ENCODE peak calls at places on chromosome 10, in six cellular contexts. D is osteocyte, P is endothelial cell, S is GM18507, Y is LoVo, V is pons. M is an unnamed sample.
A peak's percentile ranks its signal among the peaks of the same experiment; 100 is the strongest.

GRCh38 chr10:92757066-92757716 is 67.4 kb downstream of the HHEX start:
- DNase-seq in D (no peak), P (peak; percentile 42), S (peak; percentile 54), Y (peak; percentile 54), V (peak; percentile 80), M (peak; percentile 8)

GRCh38 chr10:75398630-75399460 is 2.7 kb downstream of the ZNF503 start:
- DNase-seq in D (no peak), P (peak; percentile 36), S (no peak), Y (no peak), V (no peak), M (no peak)

GRCh38 chr10:109205929-109206585 is 717.3 kb downstream of the XPNPEP1 start:
- DNase-seq in D (no peak), P (no peak), S (no peak), Y (peak; percentile 11), V (no peak), M (no peak)

GRCh38 chr10:30534465-30535144 is 94.9 kb downstream of the LYZL2 start:
- DNase-seq in D (peak; percentile 85), P (peak; percentile 68), S (peak; percentile 38), Y (peak; percentile 79), V (peak; percentile 75), M (peak; percentile 49)

GRCh38 chr10:60943372-60944158 is 420 bp downstream of the RHOBTB1 start:
- DNase-seq in D (peak; percentile 88), P (peak; percentile 68), S (no peak), Y (peak; percentile 30), V (peak; percentile 72), M (peak; percentile 45)

GRCh38 chr10:69800109-69800508 is 1.6 kb upstream of the COL13A1 start:
- DNase-seq in D (no peak), P (peak; percentile 73), S (no peak), Y (peak; percentile 51), V (peak; percentile 25), M (peak; percentile 65)

GRCh38 chr10:73910401-73910763 is 550 bp upstream of the PLAU start:
- DNase-seq in D (no peak), P (peak; percentile 10), S (no peak), Y (no peak), V (no peak), M (no peak)

GRCh38 chr10:85642082-85642420 is 724.5 kb downstream of the GRID1 start:
- DNase-seq in D (no peak), P (no peak), S (no peak), Y (peak; percentile 50), V (no peak), M (no peak)

GRCh38 chr10:43056568-43057011 is 20.3 kb upstream of the RET start:
- DNase-seq in D (no peak), P (no peak), S (no peak), Y (no peak), V (no peak), M (no peak)

GRCh38 chr10:52818019-52818418 is 45.4 kb upstream of the MBL2 start:
- DNase-seq in D (no peak), P (peak; percentile 21), S (peak; percentile 11), Y (peak; percentile 59), V (peak; percentile 52), M (peak; percentile 42)

M was measured in G401.